ENCODE peak calls at places on chromosomes 3 and 15, in eight cellular contexts. A, I, J, C, L, Y, U and R are unnamed samples.

GRCh38 chr3:21017115-21017852 is 733.7 kb downstream of the ZNF385D start:
- DNase-seq in A (no peak), I (no peak), J (no peak), C (no peak), L (no peak), Y (no peak), U (no peak), R (peak; percentile 0)

GRCh38 chr3:20096135-20096685 is 56.0 kb downstream of the KAT2B start:
- DNase-seq in A (no peak), I (peak; percentile 46), J (no peak), C (no peak), L (no peak), Y (no peak), U (no peak), R (no peak)

GRCh38 chr3:195896361-195897080 is 11.8 kb downstream of the TNK2 start:
- DNase-seq in A (no peak), I (peak; percentile 93), J (no peak), C (no peak), L (peak; percentile 52), Y (no peak), U (no peak), R (peak; percentile 72)

GRCh38 chr15:41921167-41921566 is 27.3 kb upstream of the SPTBN5 start:
- DNase-seq in A (no peak), I (no peak), J (no peak), C (no peak), L (no peak), Y (no peak), U (no peak), R (no peak)

GRCh38 chr15:84844964-84845363 is 27.8 kb downstream of the ALPK3 start:
- DNase-seq in A (no peak), I (no peak), J (no peak), C (no peak), L (no peak), Y (no peak), U (no peak), R (no peak)

GRCh38 chr3:170961616-170962400 is 53.4 kb upstream of the EIF5A2 start:
- DNase-seq in A (no peak), I (peak; percentile 66), J (no peak), C (peak; percentile 17), L (no peak), Y (peak; percentile 27), U (no peak), R (peak; percentile 15)

GRCh38 chr3:184289426-184289938 is 9.6 kb upstream of the PSMD2 start:
- DNase-seq in A (peak; percentile 34), I (peak; percentile 92), J (no peak), C (peak; percentile 54), L (peak; percentile 35), Y (peak; percentile 52), U (peak; percentile 36), R (peak; percentile 92)

GRCh38 chr3:111616417-111617105 is 21.4 kb upstream of the ZBED2 start:
- DNase-seq in A (no peak), I (peak; percentile 49), J (no peak), C (no peak), L (no peak), Y (no peak), U (peak; percentile 27), R (no peak)

GRCh38 chr3:9630550-9631139 is 18.7 kb upstream of the MTMR14 start:
- DNase-seq in A (no peak), I (no peak), J (no peak), C (no peak), L (no peak), Y (no peak), U (no peak), R (no peak)

GRCh38 chr3:172127929-172128580 is 88.7 kb downstream of the FNDC3B start:
- DNase-seq in A (no peak), I (no peak), J (no peak), C (no peak), L (no peak), Y (no peak), U (no peak), R (no peak)

GRCh38 chr3:5277612-5278236 is 90.2 kb downstream of the EDEM1 start:
- DNase-seq in A (no peak), I (no peak), J (no peak), C (no peak), L (no peak), Y (no peak), U (no peak), R (no peak)

GRCh38 chr3:84547207-84547606 is 411.6 kb upstream of the CADM2 start:
- DNase-seq in A (no peak), I (no peak), J (no peak), C (no peak), L (no peak), Y (no peak), U (no peak), R (no peak)

GRCh38 chr3:11991751-11992150 is 12.4 kb upstream of the SYN2 start:
- DNase-seq in A (no peak), I (no peak), J (no peak), C (no peak), L (no peak), Y (no peak), U (no peak), R (no peak)

GRCh38 chr15:72614810-72615532 is 39.5 kb upstream of the GOLGA6B start:
- DNase-seq in A (no peak), I (no peak), J (no peak), C (no peak), L (no peak), Y (no peak), U (no peak), R (no peak)

GRCh38 chr3:58560771-58561311 is 16.4 kb downstream of the FAM107A start:
- DNase-seq in A (no peak), I (peak; percentile 95), J (no peak), C (peak; percentile 88), L (no peak), Y (no peak), U (no peak), R (peak; percentile 82)

GRCh38 chr15:68230157-68231100 is 901 bp upstream of the CLN6 start:
- DNase-seq in A (no peak), I (no peak), J (no peak), C (no peak), L (no peak), Y (no peak), U (no peak), R (no peak)

GRCh38 chr15:53559364-53560253 is 199.9 kb downstream of the WDR72 start:
- DNase-seq in A (no peak), I (no peak), J (no peak), C (peak; percentile 26), L (no peak), Y (peak; percentile 42), U (no peak), R (no peak)

GRCh38 chr15:51403072-51403878 is 61.8 kb downstream of the GLDN start:
- DNase-seq in A (no peak), I (peak; percentile 86), J (no peak), C (no peak), L (no peak), Y (peak; percentile 19), U (no peak), R (no peak)

GRCh38 chr15:40902605-40903561 is 8.6 kb downstream of the VPS18 start:
- DNase-seq in A (no peak), I (peak; percentile 84), J (peak; percentile 31), C (no peak), L (peak; percentile 48), Y (no peak), U (no peak), R (peak; percentile 45)

GRCh38 chr15:46956456-46956855 is 760.8 kb upstream of the SEMA6D start:
- DNase-seq in A (no peak), I (no peak), J (no peak), C (no peak), L (peak; percentile 19), Y (no peak), U (no peak), R (no peak)

GRCh38 chr3:112132975-112133448 is at the start of gene GCSAM:
- DNase-seq in A (peak; percentile 18), I (no peak), J (peak; percentile 16), C (no peak), L (peak; percentile 35), Y (peak; percentile 41), U (peak; percentile 48), R (no peak)

GRCh38 chr3:132606085-132606484 is 9.0 kb downstream of the ACKR4 start:
- DNase-seq in A (no peak), I (peak; percentile 22), J (no peak), C (no peak), L (no peak), Y (no peak), U (no peak), R (no peak)
- H3K4me3 ChIP-seq in A (no peak overlapping the region), I (no peak overlapping the region), J (no peak overlapping the region), C (no peak overlapping the region), L (no peak overlapping the region), Y (no peak overlapping the region), U (no peak overlapping the region), R (no peak overlapping the region)

GRCh38 chr3:48469046-48469915 is 22.7 kb downstream of the ATRIP start:
- DNase-seq in A (no peak), I (no peak), J (no peak), C (no peak), L (no peak), Y (no peak), U (no peak), R (peak; percentile 37)
- H3K36me3 ChIP-seq in A (peaks cover 45% of the 10 kb centered on the region), I (peaks cover 27% of the 10 kb centered on the region), J (peaks cover 46% of the 10 kb centered on the region), C (peaks cover 31% of the 10 kb centered on the region), L (peaks cover 27% of the 10 kb centered on the region), Y (no peaks in the 10 kb centered on the region), U (peaks cover 28% of the 10 kb centered on the region), R (peaks cover 19% of the 10 kb centered on the region)

DNA sequence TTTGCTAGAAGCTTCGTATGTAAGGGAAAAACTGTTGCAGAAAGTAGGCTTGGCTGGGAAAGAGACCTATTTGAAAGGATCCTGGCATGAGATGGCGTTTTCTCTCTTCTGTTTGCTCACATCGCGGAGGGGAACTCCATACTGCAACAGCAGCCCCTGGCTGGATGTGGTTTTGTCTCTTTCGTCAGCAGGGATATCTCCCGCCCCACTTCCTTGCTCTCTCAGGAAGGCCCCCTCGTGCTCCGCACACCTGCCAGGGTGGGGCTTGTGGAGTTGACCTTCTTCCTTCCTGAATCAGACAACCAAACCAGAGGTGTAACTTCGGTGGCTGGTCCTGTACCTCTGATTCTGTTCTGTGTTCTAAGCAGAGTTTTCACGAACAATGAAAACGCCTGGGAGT is 26.4 kb upstream of the MYZAP start:
- DNase-seq in A (no peak), I (no peak), J (no peak), C (no peak), L (no peak), Y (peak; percentile 76), U (peak; percentile 20), R (no peak)
- H3K4me3 ChIP-seq in A (no peak overlapping the region), I (no peak overlapping the region), J (no peak overlapping the region), C (no peak overlapping the region), L (no peak overlapping the region), Y (no peak overlapping the region), U (no peak overlapping the region), R (no peak overlapping the region)

GRCh38 chr3:186060222-186060621 is 48.7 kb downstream of the ETV5 start:
- DNase-seq in A (no peak), I (no peak), J (no peak), C (no peak), L (no peak), Y (no peak), U (no peak), R (no peak)

GRCh38 chr3:186057594-186057993 is 51.3 kb downstream of the ETV5 start:
- DNase-seq in A (no peak), I (no peak), J (no peak), C (no peak), L (no peak), Y (no peak), U (no peak), R (peak; percentile 44)

GRCh38 chr3:186054481-186055399 is 54.1 kb downstream of the ETV5 start:
- DNase-seq in A (no peak), I (no peak), J (no peak), C (no peak), L (no peak), Y (peak; percentile 19), U (no peak), R (no peak)

GRCh38 chr3:186059192-186059591 is 49.7 kb downstream of the ETV5 start:
- DNase-seq in A (no peak), I (no peak), J (no peak), C (no peak), L (no peak), Y (no peak), U (no peak), R (no peak)

GRCh38 chr3:186058225-186058624 is 50.7 kb downstream of the ETV5 start:
- DNase-seq in A (no peak), I (no peak), J (no peak), C (no peak), L (no peak), Y (no peak), U (no peak), R (no peak)
- H3K36me3 ChIP-seq in A (peaks cover 91% of the 10 kb centered on the region), I (peaks cover 50% of the 10 kb centered on the region), J (peaks cover 66% of the 10 kb centered on the region), C (peaks cover 28% of the 10 kb centered on the region), L (peaks cover 25% of the 10 kb centered on the region), Y (no peaks in the 10 kb centered on the region), U (no peaks in the 10 kb centered on the region), R (peaks cover 2% of the 10 kb centered on the region)